ENCODE peak calls at places on chromosomes 16 and 17, in five cellular contexts. Q is psoas muscle, W is AG04450, F is BE2C, H is body of pancreas. B is an unnamed sample.

GRCh38 chr16:87822571-87822970 is 46.7 kb downstream of the SLC7A5 start:
- DNase-seq in W (no peak), F (peak; percentile 9), H (no peak), Q (no peak), B (no peak)

GRCh38 chr16:80948886-80949502 is 57.7 kb downstream of the CMC2 start:
- DNase-seq in F (peak; percentile 64), W (no peak), H (no peak), Q (peak; percentile 54), B (no peak)

GRCh38 chr17:37541880-37542675 is 52.4 kb downstream of the DUSP14 start:
- DNase-seq in H (no peak), W (no peak), F (no peak), Q (no peak), B (peak; percentile 56)

GRCh38 chr17:78479369-78479768 is 97.8 kb downstream of the DNAH17 start:
- DNase-seq in Q (no peak), W (no peak), F (no peak), H (no peak), B (no peak)

GRCh38 chr17:40063915-40064531 is 1.3 kb downstream of the THRA start:
- DNase-seq in W (no peak), H (no peak), Q (no peak), F (peak; percentile 25), B (no peak)

GRCh38 chr16:54390095-54390494 is 103.5 kb upstream of the IRX3 start:
- DNase-seq in W (no peak), H (no peak), F (no peak), Q (no peak), B (no peak)

GRCh38 chr16:28925386-28926228 is 569 bp upstream of the RABEP2 start:
- DNase-seq in H (peak; percentile 69), W (no peak), Q (peak; percentile 85), F (peak; percentile 71), B (peak; percentile 78)

GRCh38 chr17:38868095-38868967 is 1.5 kb upstream of the LASP1 start:
- DNase-seq in H (peak; percentile 52), Q (peak; percentile 65), W (no peak), F (no peak), B (peak; percentile 46)

GRCh38 chr16:17070882-17071592 is 399.7 kb downstream of the XYLT1 start:
- DNase-seq in H (peak; percentile 46), W (no peak), F (no peak), Q (no peak), B (peak; percentile 13)

GRCh38 chr16:89161763-89162162 is 9.8 kb upstream of the CDH15 start:
- DNase-seq in H (no peak), W (no peak), Q (no peak), F (no peak), B (no peak)

GRCh38 chr17:74866198-74866835 is 6.5 kb downstream of the FDXR start:
- DNase-seq in F (no peak), Q (no peak), H (no peak), W (no peak), B (no peak)

GRCh38 chr17:3983945-3984484 is 19.8 kb upstream of the ATP2A3 start:
- DNase-seq in H (no peak), W (no peak), F (no peak), Q (no peak), B (no peak)

GRCh38 chr17:18259621-18260331 is 686 bp upstream of the MIEF2 start:
- DNase-seq in Q (no peak), H (no peak), W (no peak), F (no peak), B (peak; percentile 89)

GRCh38 chr16:27726621-27727275 is 176.8 kb downstream of the KATNIP start:
- DNase-seq in Q (no peak), H (no peak), W (no peak), F (no peak), B (no peak)

GRCh38 chr17:58004060-58004459 is 3.0 kb downstream of the SRSF1 start:
- DNase-seq in F (no peak), H (no peak), Q (no peak), W (no peak), B (no peak)

GRCh38 chr17:42325026-42325425 is 36.7 kb downstream of the STAT5A start:
- DNase-seq in H (no peak), F (no peak), W (peak; percentile 64), Q (peak; percentile 40), B (peak; percentile 92)
- TF ChIP-seq CTCF in H (no peak), F (no peak), W (peak; percentile 16), Q (no peak), B (peak; percentile 17)

DNA sequence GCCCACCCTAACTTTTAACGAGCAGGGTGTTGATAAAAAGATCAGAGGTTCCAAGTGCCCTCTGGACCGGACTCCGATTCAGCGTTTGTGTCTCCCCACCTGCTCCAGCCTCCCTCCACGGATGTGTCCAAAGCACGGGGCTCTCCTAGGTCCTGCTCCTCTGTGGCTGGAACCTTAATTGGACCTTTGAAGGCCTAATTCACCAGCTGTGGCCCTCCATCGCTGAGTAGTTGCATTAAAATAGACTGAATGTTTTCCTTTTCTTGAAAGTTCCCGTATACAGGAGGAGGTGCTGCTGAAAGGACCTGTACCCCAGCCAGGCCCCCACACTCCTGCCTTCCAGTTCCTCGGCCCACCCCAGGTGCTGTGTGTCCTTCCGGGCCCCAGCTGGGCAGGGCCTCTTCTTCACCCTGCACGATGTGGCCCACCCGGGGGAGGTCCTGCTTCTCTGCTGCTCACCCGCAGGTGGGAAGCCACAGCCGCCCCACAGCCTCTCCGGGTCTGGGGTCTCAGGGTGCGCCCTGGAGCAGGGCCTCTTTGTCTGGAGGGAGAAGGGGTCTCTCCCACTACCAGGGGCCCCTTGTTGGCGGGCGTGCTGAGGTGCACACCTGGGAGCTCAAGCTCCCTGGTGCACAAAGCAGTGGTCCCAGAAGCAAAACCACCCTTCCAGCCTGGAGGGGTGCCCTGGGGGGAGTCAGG is 1.3 kb upstream of the CACNA1H start:
- DNase-seq in Q (no peak), H (no peak), W (no peak), F (no peak), B (no peak)
- H3K4me3 ChIP-seq in Q (no peak overlapping the region), H (no peak overlapping the region), W (no peak overlapping the region), F (no peak overlapping the region), B (no peak overlapping the region)

GRCh38 chr17:9026741-9027140 is 5.4 kb downstream of the NTN1 start:
- DNase-seq in W (no peak), Q (no peak), H (no peak), F (no peak), B (no peak)

GRCh38 chr17:9024497-9024896 is 3.2 kb downstream of the NTN1 start:
- DNase-seq in H (no peak), Q (no peak), F (no peak), W (no peak), B (no peak)

GRCh38 chr17:9028632-9029570 is 7.6 kb downstream of the NTN1 start:
- DNase-seq in F (no peak), W (no peak), H (no peak), Q (no peak), B (no peak)

GRCh38 chr17:9032151-9032550 is 10.8 kb downstream of the NTN1 start:
- DNase-seq in W (no peak), H (no peak), Q (no peak), F (no peak), B (no peak)

GRCh38 chr17:9028171-9028570 is 6.9 kb downstream of the NTN1 start:
- DNase-seq in Q (no peak), W (no peak), F (no peak), H (no peak), B (no peak)
- H3K27me3 ChIP-seq in Q (no peaks in the 10 kb centered on the region), W (peaks cover 16% of the 10 kb centered on the region), F (peaks cover under 1% of the 10 kb centered on the region), H (no peaks in the 10 kb centered on the region), B (peaks cover 25% of the 10 kb centered on the region)

GRCh38 chr17:9055281-9055680 is 34.0 kb downstream of the NTN1 start:
- DNase-seq in W (no peak), H (no peak), F (no peak), Q (no peak), B (no peak)
- TF ChIP-seq CTCF in W (no peak), H (no peak), F (no peak), Q (no peak), B (no peak)